ENCODE peak calls at places on chromosomes 13 and 19, in seven cellular contexts. H is breast epithelium, M is H54, Y is tibial nerve, T is transverse colon, G is lower leg skin, I is HCT116. Z is an unnamed sample.

GRCh38 chr13:59547950-59548349 is 615.8 kb downstream of the DIAPH3 start:
- DNase-seq in H (no peak), M (no peak), Y (no peak), T (no peak), G (no peak), I (no peak), Z (peak)

GRCh38 chr13:46642254-46642653 is 89.3 kb downstream of the LRCH1 start:
- DNase-seq in H (no peak), M (no peak), Y (no peak), T (no peak), G (no peak), I (no peak), Z (no peak)

GRCh38 chr13:35475131-35475959 is 1.1 kb downstream of the MAB21L1 start:
- DNase-seq in H (no peak), M (peak), Y (peak), T (peak), G (no peak), I (no peak), Z (peak)

GRCh38 chr19:53333071-53333465 is 481 bp upstream of the ZNF845 start:
- DNase-seq in H (no peak), M (peak), Y (no peak), T (peak), G (peak), I (no peak), Z (peak)

GRCh38 chr19:9309974-9310446 is 372 bp upstream of the ZNF699 start:
- DNase-seq in H (peak), M (peak), Y (peak), T (peak), G (peak), I (peak), Z (no peak)

GRCh38 chr13:57739089-57739488 is 107.5 kb downstream of the PCDH17 start:
- DNase-seq in H (no peak), M (no peak), Y (no peak), T (no peak), G (no peak), I (no peak), Z (no peak)

GRCh38 chr13:105159794-105160193 is 1375.7 kb downstream of the EFNB2 start:
- DNase-seq in H (no peak), M (no peak), Y (no peak), T (no peak), G (no peak), I (no peak), Z (no peak)

GRCh38 chr19:5314012-5314906 is 26.4 kb downstream of the PTPRS start:
- DNase-seq in H (no peak), M (peak), Y (no peak), T (no peak), G (no peak), I (no peak), Z (no peak)

GRCh38 chr13:31263346-31263745 is 63.6 kb downstream of the B3GLCT start:
- DNase-seq in H (no peak), M (no peak), Y (no peak), T (no peak), G (no peak), I (no peak), Z (no peak)

GRCh38 chr19:7109678-7110289 is 40.3 kb downstream of the ZNF557 start:
- DNase-seq in H (no peak), M (no peak), Y (no peak), T (no peak), G (no peak), I (no peak), Z (no peak)

GRCh38 chr19:38478273-38478971 is 44.9 kb downstream of the RYR1 start:
- DNase-seq in H (no peak), M (peak), Y (no peak), T (no peak), G (no peak), I (peak), Z (peak)

GRCh38 chr13:33483471-33483870 is 197.9 kb upstream of the STARD13 start:
- DNase-seq in H (no peak), M (no peak), Y (no peak), T (no peak), G (no peak), I (no peak), Z (no peak)

GRCh38 chr13:114261328-114261965 is 20.0 kb upstream of the UPF3A start:
- DNase-seq in H (no peak), M (no peak), Y (no peak), T (peak), G (no peak), I (no peak), Z (no peak)

GRCh38 chr19:55591555-55591954 is 7.8 kb downstream of the FIZ1 start:
- DNase-seq in H (no peak), M (no peak), Y (no peak), T (no peak), G (no peak), I (no peak), Z (peak)

DNA sequence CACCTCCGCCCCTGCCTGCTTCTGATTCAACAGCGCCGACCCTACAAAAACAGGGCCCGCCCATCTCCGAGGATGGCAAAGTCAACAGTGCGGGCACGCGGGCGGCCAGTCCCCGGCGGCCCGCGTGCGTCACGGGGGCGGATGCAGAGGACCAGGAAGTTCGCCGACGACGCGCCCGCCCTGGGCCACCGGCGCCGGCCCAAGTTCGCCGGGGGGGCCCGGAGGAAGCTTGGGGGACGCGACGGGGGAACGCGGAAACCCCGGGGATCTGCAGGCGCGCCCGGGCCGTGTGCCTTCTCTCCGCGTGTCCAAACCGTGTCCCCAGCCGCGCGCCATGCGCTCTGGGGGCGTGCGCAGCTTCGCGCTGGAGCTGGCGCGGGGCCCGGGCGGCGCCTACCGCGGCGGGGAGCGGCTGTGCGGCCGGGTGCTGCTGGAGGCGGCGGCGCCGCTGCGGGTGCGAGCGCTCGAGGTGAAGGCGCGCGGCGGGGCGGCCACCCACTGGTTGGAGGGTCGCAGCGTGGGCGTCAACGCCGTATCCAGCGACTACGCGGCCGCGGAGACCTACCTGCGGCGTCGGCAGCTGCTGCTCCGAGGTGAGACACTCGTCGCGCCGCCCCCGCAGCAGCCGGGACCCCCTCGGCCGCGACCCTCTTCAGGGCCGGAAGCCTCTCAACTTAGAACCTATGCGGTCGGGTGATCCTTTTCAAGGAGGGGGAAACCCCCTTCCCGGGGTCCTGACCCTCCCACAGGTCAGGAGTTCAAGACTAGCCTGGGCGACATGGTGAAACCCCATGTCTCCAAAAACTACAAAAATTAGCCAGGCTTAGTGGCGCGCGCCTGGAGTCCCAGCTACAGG is 6.8 kb upstream of the ARRDC2 start:
- DNase-seq in H (peak), M (peak), Y (peak), T (peak), G (peak), I (peak), Z (peak)
- TF ChIP-seq POLR2A in H (peak), M (peak), Y (peak), T (peak), G (peak), I (peak), Z (peak)

DNA sequence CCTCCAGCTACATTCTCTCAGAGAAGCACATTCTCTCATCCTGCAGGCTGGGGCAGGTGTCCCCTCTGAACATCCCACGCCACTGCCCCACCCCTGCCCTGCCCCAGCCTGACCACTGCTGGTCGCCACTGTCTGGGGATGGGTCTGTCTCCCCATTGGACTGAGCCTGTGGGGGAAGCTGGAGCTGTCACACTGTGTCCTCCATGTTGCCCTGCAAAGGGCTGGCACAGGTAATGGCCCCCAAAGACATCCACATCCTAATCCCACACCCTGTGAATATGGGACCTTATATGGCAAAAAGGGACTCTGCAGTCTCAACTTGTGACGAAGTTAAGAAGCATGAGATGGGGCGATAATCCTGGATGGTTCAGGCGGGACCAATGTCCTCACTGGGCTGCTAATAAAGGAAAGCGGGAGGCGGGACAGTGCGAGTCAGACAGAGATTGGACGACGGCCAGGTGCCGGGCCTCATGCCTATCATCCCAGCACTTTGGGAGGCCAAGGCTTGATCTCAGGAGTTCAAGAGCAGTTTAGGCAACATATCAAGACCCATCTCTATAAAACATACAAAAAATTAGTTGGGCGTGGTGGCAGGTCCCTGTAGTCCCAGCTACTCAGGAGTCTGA is 9.1 kb downstream of the AP2S1 start:
- DNase-seq in H (no peak), M (no peak), Y (no peak), T (peak), G (no peak), I (no peak), Z (peak)
- TF ChIP-seq POLR2A in H (no peak), M (no peak), Y (no peak), T (no peak), G (no peak), I (no peak), Z (no peak)

GRCh38 chr19:12092065-12092867 is 27.7 kb downstream of the ZNF844 start:
- DNase-seq in H (peak), M (peak), Y (peak), T (peak), G (peak), I (no peak), Z (peak)
- TF ChIP-seq POLR2A in H (no peak), M (peak), Y (peak), T (no peak), G (no peak), I (no peak), Z (peak)

GRCh38 chr19:47729799-47730520 is 15.4 kb upstream of the NOP53 start:
- DNase-seq in H (peak), M (no peak), Y (peak), T (peak), G (peak), I (no peak), Z (peak)
- TF ChIP-seq POLR2A in H (no peak), M (no peak), Y (no peak), T (no peak), G (no peak), I (no peak), Z (no peak)

GRCh38 chr13:89402211-89402610 is 1731.0 kb downstream of the SLITRK5 start:
- DNase-seq in H (no peak), M (no peak), Y (no peak), T (no peak), G (no peak), I (no peak), Z (no peak)
- TF ChIP-seq POLR2A in H (no peak), M (no peak), Y (no peak), T (no peak), G (no peak), I (no peak), Z (no peak)

GRCh38 chr13:41005709-41006108 is 13.4 kb downstream of the ELF1 start:
- DNase-seq in H (no peak), M (no peak), Y (no peak), T (no peak), G (no peak), I (no peak), Z (no peak)

GRCh38 chr13:41007359-41008118 is 11.6 kb downstream of the ELF1 start:
- DNase-seq in H (no peak), M (no peak), Y (no peak), T (no peak), G (no peak), I (no peak), Z (peak)

GRCh38 chr13:41006296-41006695 is 12.8 kb downstream of the ELF1 start:
- DNase-seq in H (no peak), M (no peak), Y (no peak), T (no peak), G (no peak), I (no peak), Z (peak)

GRCh38 chr13:41006951-41007350 is 12.2 kb downstream of the ELF1 start:
- DNase-seq in H (no peak), M (no peak), Y (no peak), T (no peak), G (no peak), I (no peak), Z (peak)

GRCh38 chr13:41008349-41008980 is 10.7 kb downstream of the ELF1 start:
- DNase-seq in H (no peak), M (no peak), Y (no peak), T (no peak), G (no peak), I (no peak), Z (peak)
- TF ChIP-seq POLR2A in H (no peak), M (no peak), Y (no peak), T (no peak), G (no peak), I (no peak), Z (no peak)

DNA sequence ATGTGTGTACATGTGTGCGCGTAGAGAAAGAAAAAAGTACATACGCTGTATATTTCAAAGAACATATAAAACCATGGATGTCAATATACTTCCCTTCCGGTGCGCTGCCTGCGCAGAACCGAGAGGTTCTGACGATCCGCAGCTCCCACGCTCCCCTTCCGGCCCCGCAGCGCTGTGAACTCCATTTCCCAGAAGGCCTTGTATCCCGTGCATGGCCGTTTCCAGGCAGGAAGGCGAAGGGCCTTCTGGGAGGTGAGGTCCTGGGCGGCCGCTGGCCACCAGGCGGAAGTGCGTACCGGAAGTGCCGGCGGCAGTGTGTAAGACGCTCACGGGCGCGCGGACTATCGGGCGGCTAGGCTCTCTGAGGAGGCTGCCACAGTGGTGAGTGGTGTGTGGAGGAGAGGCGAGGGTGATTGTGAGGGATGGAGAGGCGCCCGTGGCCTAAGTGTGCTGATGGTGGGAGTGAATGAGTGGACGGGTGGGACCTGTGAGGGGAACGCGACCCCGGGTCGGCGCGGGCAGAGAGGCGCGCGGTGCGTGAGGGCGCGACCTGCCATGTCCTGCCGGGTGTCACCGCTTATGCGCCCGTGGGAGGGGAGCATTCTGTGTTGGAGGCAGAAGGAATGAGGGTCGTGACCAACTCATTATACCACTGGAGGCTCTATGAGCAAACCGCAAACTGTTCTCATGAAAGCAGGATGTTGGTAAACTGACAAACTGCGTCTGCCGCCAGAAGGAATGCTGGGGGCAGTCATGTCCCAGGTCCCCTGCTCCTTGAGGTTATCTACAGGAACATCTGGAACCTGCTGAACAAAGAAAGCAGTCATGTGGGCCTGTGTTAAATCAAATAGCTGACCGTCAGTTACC is at the start of gene ERVK3-1:
- DNase-seq in H (peak), M (peak), Y (peak), T (peak), G (peak), I (peak), Z (peak)
- TF ChIP-seq POLR2A in H (peak), M (peak), Y (peak), T (peak), G (peak), I (peak), Z (peak)

GRCh38 chr19:39825093-39825463 is 8.9 kb downstream of the DYRK1B start:
- DNase-seq in H (no peak), M (no peak), Y (no peak), T (no peak), G (no peak), I (no peak), Z (no peak)

GRCh38 chr19:39823693-39824092 is 10.3 kb downstream of the DYRK1B start:
- DNase-seq in H (no peak), M (no peak), Y (no peak), T (no peak), G (no peak), I (no peak), Z (no peak)

GRCh38 chr19:39825531-39826076 is 8.4 kb downstream of the DYRK1B start:
- DNase-seq in H (no peak), M (no peak), Y (no peak), T (no peak), G (no peak), I (no peak), Z (no peak)

GRCh38 chr19:39826311-39826945 is 7.5 kb downstream of the DYRK1B start:
- DNase-seq in H (no peak), M (no peak), Y (no peak), T (no peak), G (no peak), I (no peak), Z (no peak)

DNA sequence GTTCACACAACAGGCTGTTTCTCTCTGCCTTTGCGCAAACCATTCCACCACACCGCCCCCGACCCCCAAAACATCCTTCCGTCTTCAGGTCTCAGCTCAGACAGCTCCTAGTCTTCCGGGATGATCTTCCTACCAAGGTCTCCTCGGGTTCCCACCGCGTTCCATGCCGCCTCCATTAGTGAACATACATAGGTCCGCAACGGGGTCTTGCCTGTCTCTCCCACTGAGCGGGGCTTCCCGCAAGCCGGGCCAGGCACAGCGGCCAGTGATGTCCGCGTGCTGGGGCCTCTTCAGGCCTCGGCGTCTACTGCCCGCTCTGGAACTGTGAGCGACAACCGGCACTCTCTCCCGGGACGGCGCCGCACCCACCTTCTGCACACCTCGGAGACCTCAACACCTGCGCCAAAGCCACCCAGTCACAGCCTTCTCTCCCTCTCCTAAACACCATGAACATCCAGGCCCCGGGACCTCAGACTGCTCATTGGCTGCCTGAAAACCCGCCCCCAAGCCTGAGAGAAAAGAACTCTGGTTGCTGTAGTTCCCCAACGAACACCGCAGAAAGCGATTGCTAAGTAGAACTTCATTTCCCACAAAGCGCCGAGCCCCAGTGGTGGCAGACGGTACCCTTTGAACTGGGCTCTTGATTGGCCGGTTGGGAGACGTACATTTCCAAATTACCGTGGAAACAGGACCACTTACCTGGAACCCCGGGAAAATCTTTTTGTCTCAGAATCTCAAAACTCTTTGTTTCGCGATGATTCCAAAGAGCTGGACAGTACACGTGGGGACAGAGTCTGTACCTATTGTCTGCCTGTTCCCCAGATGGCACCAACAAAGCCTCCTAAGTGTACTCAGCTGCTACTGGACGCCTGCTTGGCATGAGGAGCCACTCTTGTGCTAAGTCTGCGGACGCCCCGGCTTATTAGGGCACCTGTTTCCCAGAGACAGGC is 9.5 kb downstream of the DYRK1B start:
- DNase-seq in H (peak), M (peak), Y (peak), T (peak), G (peak), I (no peak), Z (peak)
- TF ChIP-seq POLR2A in H (no peak), M (peak), Y (peak), T (peak), G (no peak), I (no peak), Z (peak)